ENCODE peak calls at places on chromosomes 3 and 15, in eight cellular contexts. K is AG04449, J is fibroblast of lung, D is dorsolateral prefrontal cortex, C is lung, O is astrocyte of the spinal cord, M is sigmoid colon, V is fibroblast of the aortic adventitia. Z is an unnamed sample.

GRCh38 chr3:172659246-172660002 is 51.4 kb downstream of the NCEH1 start:
- DNase-seq in K (no peak), J (no peak), D (no peak), C (no peak), O (no peak), M (no peak), V (no peak), Z (peak; percentile 19)

GRCh38 chr3:15174953-15175352 is 31.1 kb upstream of the CAPN7 start:
- DNase-seq in K (no peak), J (no peak), D (no peak), C (no peak), O (no peak), M (no peak), V (no peak), Z (no peak)

GRCh38 chr15:71800835-71801745 is 9.3 kb upstream of the NR2E3 start:
- DNase-seq in K (peak; percentile 73), J (peak; percentile 93), D (no peak), C (peak; percentile 49), O (peak; percentile 81), M (no peak), V (peak; percentile 90), Z (peak; percentile 78)

GRCh38 chr3:17390785-17391184 is 351.6 kb downstream of the TBC1D5 start:
- DNase-seq in K (no peak), J (no peak), D (no peak), C (no peak), O (no peak), M (no peak), V (no peak), Z (no peak)

GRCh38 chr15:59997070-59997701 is 6.9 kb upstream of the FOXB1 start:
- DNase-seq in K (no peak), J (no peak), D (no peak), C (no peak), O (no peak), M (no peak), V (no peak), Z (no peak)

GRCh38 chr15:56815247-56815646 is 81.9 kb upstream of the ZNF280D start:
- DNase-seq in K (no peak), J (no peak), D (no peak), C (no peak), O (no peak), M (no peak), V (no peak), Z (peak; percentile 86)

GRCh38 chr15:69474291-69474690 is 21.7 kb downstream of the RPLP1 start:
- DNase-seq in K (no peak), J (no peak), D (no peak), C (no peak), O (no peak), M (no peak), V (no peak), Z (no peak)

GRCh38 chr15:101127503-101128076 is 124.3 kb downstream of the CHSY1 start:
- DNase-seq in K (peak; percentile 64), J (peak; percentile 97), D (no peak), C (peak; percentile 55), O (peak; percentile 99), M (peak; percentile 91), V (peak; percentile 99), Z (peak; percentile 32)

GRCh38 chr3:122676759-122677158 is 3.9 kb upstream of the PARP14 start:
- DNase-seq in K (no peak), J (peak; percentile 42), D (no peak), C (no peak), O (peak; percentile 46), M (no peak), V (peak; percentile 25), Z (no peak)

GRCh38 chr3:126923423-126923822 is 59.5 kb upstream of the PLXNA1 start:
- DNase-seq in K (no peak), J (no peak), D (no peak), C (no peak), O (no peak), M (peak; percentile 46), V (no peak), Z (no peak)

GRCh38 chr3:69294014-69294771 is 91.7 kb downstream of the FRMD4B start:
- DNase-seq in K (peak; percentile 53), J (peak; percentile 56), D (no peak), C (no peak), O (peak; percentile 61), M (no peak), V (peak; percentile 54), Z (no peak)

GRCh38 chr3:25533365-25533764 is 105.3 kb downstream of the RARB start:
- DNase-seq in K (no peak), J (no peak), D (no peak), C (no peak), O (no peak), M (no peak), V (no peak), Z (no peak)

GRCh38 chr15:96073908-96074307 is 256.6 kb upstream of the NR2F2 start:
- DNase-seq in K (no peak), J (no peak), D (no peak), C (no peak), O (no peak), M (no peak), V (no peak), Z (no peak)

GRCh38 chr3:44685128-44685800 is 27.2 kb upstream of the ZNF502 start:
- DNase-seq in K (peak; percentile 45), J (peak; percentile 92), D (peak; percentile 81), C (peak; percentile 65), O (peak; percentile 88), M (peak; percentile 84), V (peak; percentile 85), Z (no peak)

GRCh38 chr15:89665449-89666146 is 10.3 kb upstream of the KIF7 start:
- DNase-seq in K (no peak), J (peak; percentile 65), D (peak; percentile 65), C (no peak), O (peak; percentile 49), M (peak; percentile 81), V (peak; percentile 53), Z (peak; percentile 52)

GRCh38 chr15:99427210-99427609 is 138.6 kb upstream of the MEF2A start:
- DNase-seq in K (no peak), J (no peak), D (no peak), C (no peak), O (no peak), M (peak; percentile 22), V (no peak), Z (no peak)

GRCh38 chr3:149120051-149120972 is 9.1 kb upstream of the HPS3 start:
- DNase-seq in K (no peak), J (peak; percentile 85), D (no peak), C (no peak), O (peak; percentile 81), M (no peak), V (peak; percentile 88), Z (peak; percentile 41)

GRCh38 chr15:63971427-63971805 is 74.9 kb downstream of the DAPK2 start:
- DNase-seq in K (no peak), J (no peak), D (no peak), C (no peak), O (no peak), M (no peak), V (no peak), Z (no peak)

GRCh38 chr15:98442379-98442833 is 205.9 kb upstream of the IGF1R start:
- DNase-seq in K (peak; percentile 34), J (peak; percentile 92), D (no peak), C (no peak), O (peak; percentile 88), M (no peak), V (peak; percentile 81), Z (peak; percentile 79)

GRCh38 chr15:88954431-88955277 is 41.5 kb upstream of the MFGE8 start:
- DNase-seq in K (peak; percentile 23), J (peak; percentile 14), D (peak; percentile 56), C (no peak), O (peak; percentile 11), M (no peak), V (peak; percentile 64), Z (no peak)

GRCh38 chr3:128152419-128153155 is 694 bp upstream of the EEFSEC start:
- DNase-seq in K (no peak), J (peak; percentile 77), D (no peak), C (no peak), O (no peak), M (no peak), V (no peak), Z (no peak)

GRCh38 chr3:100149130-100149529 is 34.8 kb upstream of the FILIP1L start:
- DNase-seq in K (no peak), J (no peak), D (no peak), C (no peak), O (no peak), M (no peak), V (no peak), Z (peak; percentile 1)

GRCh38 chr3:196609343-196609775 is 30.1 kb upstream of the NRROS start:
- DNase-seq in K (no peak), J (peak; percentile 79), D (peak; percentile 80), C (peak; percentile 95), O (peak; percentile 76), M (peak; percentile 94), V (peak; percentile 80), Z (peak; percentile 94)
- TF ChIP-seq CTCF in K (peak; percentile 92), J (peak; percentile 74), D (peak; percentile 85), C (peak; percentile 74), O (peak; percentile 83), M (peak; percentile 93), V (peak; percentile 89), Z (peak; percentile 83)

DNA sequence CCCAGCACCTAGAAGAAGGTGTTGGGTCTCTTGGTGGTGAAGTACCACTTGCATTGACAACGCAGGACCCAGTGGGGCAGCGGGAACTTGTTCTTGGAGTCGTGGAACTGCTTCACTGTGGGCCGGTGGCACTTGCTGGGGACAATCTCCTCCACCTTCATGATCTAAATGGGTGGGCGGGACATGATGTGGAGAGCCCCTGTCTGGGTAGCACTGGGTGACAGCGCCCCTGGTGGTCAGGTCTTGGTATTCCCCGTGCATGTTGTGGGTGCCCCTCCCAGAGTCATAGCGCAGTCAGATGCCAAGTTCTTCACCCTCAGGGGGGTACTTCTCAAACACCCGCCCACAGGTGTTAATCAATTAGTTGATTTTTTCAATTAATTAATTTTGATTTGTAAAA is 60.2 kb downstream of the AGBL1 start:
- DNase-seq in K (no peak), J (no peak), D (no peak), C (no peak), O (no peak), M (no peak), V (no peak), Z (peak; percentile 21)
- TF ChIP-seq CTCF in K (no peak), J (no peak), D (no peak), C (no peak), O (peak; percentile 19), M (no peak), V (peak; percentile 17), Z (no peak)

GRCh38 chr15:44130778-44131177 is 64.3 kb downstream of the FRMD5 start:
- DNase-seq in K (no peak), J (peak; percentile 12), D (no peak), C (no peak), O (no peak), M (no peak), V (no peak), Z (no peak)
- TF ChIP-seq CTCF in K (no peak), J (no peak), D (peak; percentile 24), C (no peak), O (no peak), M (no peak), V (no peak), Z (no peak)

DNA sequence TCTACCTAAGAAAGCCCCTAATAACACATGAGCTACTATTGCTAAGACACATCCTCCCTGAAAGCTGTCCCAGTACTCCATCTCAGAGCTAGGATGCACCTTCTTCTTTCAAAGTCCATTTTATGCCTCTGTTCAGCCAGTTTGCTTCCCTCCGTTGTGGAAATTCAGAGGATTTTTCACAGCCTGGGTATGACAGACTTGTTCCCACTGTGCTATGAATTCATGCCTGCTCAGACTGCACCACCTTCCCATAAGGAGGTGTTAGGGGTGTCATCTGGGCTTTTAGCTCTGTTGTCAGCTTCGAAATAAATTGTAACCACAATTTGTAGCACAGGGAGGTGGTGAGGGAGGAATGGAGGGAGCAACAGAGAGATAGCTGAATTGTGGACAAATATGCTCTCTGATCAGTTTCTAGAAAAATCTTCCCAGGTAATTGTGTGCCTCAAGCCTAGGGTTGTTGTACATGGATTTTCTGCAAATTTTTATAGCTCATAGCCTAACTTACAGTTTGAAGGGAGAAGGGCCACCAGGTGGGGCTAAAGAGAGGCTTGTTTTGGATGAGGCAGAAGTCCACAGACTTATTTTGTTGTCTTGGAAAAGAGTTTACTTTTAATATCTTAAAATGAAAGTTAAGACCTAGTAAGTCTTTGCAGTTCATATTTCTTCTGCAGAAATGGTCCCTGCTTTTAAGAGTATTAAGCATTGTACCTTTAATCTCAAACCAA is 462.0 kb downstream of the PDCD6IP start:
- DNase-seq in K (no peak), J (peak; percentile 45), D (no peak), C (peak; percentile 50), O (peak; percentile 69), M (no peak), V (peak; percentile 59), Z (peak; percentile 76)
- TF ChIP-seq CTCF in K (peak; percentile 58), J (peak; percentile 63), D (peak; percentile 64), C (no peak), O (peak; percentile 82), M (peak; percentile 47), V (peak; percentile 69), Z (peak; percentile 37)